ENCODE peak calls at places on chromosome X, in four cellular contexts. B is transverse colon, K is tibial nerve, H is spleen. E is an unnamed sample.

GRCh38 chrX:1444896-1445480 is 7.7 kb downstream of the ASMTL start:
- DNase-seq in B (no peak), K (no peak), H (peak; percentile 31), E (no peak)

GRCh38 chrX:352582-353314 is 34.0 kb downstream of the PPP2R3B start:
- DNase-seq in B (no peak), K (no peak), H (peak; percentile 66), E (no peak)

GRCh38 chrX:30888526-30889146 is 418 bp downstream of the TAB3 start:
- DNase-seq in B (peak; percentile 14), K (no peak), H (no peak), E (no peak)

GRCh38 chrX:48831909-48832291 is 3.5 kb downstream of the PCSK1N start:
- DNase-seq in B (no peak), K (no peak), H (no peak), E (no peak)

GRCh38 chrX:1172496-1172895 is 40.0 kb downstream of the CRLF2 start:
- DNase-seq in B (no peak), K (no peak), H (peak; percentile 9), E (no peak)

GRCh38 chrX:31190221-31190975 is 118.6 kb upstream of the FTHL17 start:
- DNase-seq in B (no peak), K (no peak), H (no peak), E (no peak)

GRCh38 chrX:120752431-120753128 is 122.7 kb upstream of the C1GALT1C1 start:
- DNase-seq in B (no peak), K (no peak), H (no peak), E (no peak)

GRCh38 chrX:154486052-154486395 is 391 bp downstream of the UBL4A start:
- DNase-seq in B (peak; percentile 43), K (peak; percentile 24), H (peak; percentile 87), E (no peak)

GRCh38 chrX:151896734-151897474 is 15.8 kb upstream of the MAGEA4 start:
- DNase-seq in B (no peak), K (no peak), H (no peak), E (no peak)

GRCh38 chrX:30906726-30907125 is 17.7 kb upstream of the TAB3 start:
- DNase-seq in B (no peak), K (no peak), H (no peak), E (no peak)

GRCh38 chrX:115559672-115560071 is 1.3 kb upstream of the PLS3 start:
- DNase-seq in B (no peak), K (peak; percentile 7), H (no peak), E (no peak)

GRCh38 chrX:131289527-131289926 is 421 bp upstream of the IGSF1 start:
- DNase-seq in B (no peak), K (no peak), H (no peak), E (no peak)

GRCh38 chrX:94204524-94204923 is 530.5 kb downstream of the FAM133A start:
- DNase-seq in B (no peak), K (no peak), H (no peak), E (no peak)

GRCh38 chrX:67619253-67619652 is 75.4 kb downstream of the AR start:
- DNase-seq in B (no peak), K (no peak), H (no peak), E (no peak)

GRCh38 chrX:9928083-9928482 is 39.1 kb upstream of the CLDN34 start:
- DNase-seq in B (no peak), K (no peak), H (no peak), E (no peak)

GRCh38 chrX:129777218-129777768 is 2.5 kb upstream of the SASH3 start:
- DNase-seq in B (peak; percentile 75), K (no peak), H (peak; percentile 96), E (peak; percentile 43)

GRCh38 chrX:17613979-17614572 is 123.2 kb upstream of the SCML1 start:
- DNase-seq in B (no peak), K (no peak), H (no peak), E (no peak)

GRCh38 chrX:69229436-69229835 is 64.2 kb upstream of the PJA1 start:
- DNase-seq in B (no peak), K (no peak), H (no peak), E (no peak)

GRCh38 chrX:14409341-14409740 is 120.0 kb upstream of the GLRA2 start:
- DNase-seq in B (no peak), K (no peak), H (no peak), E (no peak)

DNA sequence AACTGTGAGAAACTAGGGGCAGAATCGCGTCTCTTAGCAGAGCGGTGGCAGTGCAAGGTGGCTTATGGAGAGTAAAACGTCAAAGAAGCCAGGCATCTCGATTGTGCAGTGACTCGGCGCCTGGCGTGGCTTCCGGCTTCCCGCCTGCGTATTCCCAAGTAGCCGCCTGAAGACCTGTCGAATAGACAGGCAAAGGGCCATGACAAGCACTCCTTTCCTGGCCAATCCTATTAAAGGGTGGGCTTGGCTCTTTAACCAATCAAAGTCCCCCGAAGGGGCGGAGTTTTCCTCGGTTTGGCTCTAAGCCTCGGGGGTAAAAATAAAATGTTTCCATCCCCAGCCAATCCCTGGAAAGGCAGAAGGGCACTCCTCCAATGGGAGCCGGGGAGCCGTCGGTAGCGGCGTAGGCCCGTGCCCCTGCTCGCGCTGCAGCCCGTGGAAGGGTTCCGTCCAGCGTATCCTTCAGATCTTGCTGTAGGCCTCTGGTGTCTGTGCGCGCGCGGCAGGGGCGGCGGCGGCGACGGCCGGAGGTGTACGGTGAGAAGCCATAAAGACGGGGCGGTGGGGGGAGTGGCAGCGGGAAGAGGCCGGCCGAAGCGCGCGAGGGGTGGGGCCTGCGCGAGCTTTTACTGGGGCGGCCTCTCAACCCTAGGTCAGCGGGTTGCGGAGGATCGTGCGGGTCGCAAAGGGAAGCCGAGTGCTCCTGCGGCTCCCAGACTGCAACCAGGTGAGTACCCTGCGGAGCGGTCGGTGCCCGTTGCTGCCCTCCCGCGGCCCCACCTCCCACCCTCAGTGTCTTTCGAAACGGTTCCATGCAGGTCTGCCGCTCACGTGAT is at the start of gene KANTR:
- DNase-seq in B (peak; percentile 90), K (peak; percentile 80), H (peak; percentile 93), E (peak; percentile 66)
- TF ChIP-seq POLR2A in B (peak; percentile 77), K (peak; percentile 83), H (no peak), E (no peak)

DNA sequence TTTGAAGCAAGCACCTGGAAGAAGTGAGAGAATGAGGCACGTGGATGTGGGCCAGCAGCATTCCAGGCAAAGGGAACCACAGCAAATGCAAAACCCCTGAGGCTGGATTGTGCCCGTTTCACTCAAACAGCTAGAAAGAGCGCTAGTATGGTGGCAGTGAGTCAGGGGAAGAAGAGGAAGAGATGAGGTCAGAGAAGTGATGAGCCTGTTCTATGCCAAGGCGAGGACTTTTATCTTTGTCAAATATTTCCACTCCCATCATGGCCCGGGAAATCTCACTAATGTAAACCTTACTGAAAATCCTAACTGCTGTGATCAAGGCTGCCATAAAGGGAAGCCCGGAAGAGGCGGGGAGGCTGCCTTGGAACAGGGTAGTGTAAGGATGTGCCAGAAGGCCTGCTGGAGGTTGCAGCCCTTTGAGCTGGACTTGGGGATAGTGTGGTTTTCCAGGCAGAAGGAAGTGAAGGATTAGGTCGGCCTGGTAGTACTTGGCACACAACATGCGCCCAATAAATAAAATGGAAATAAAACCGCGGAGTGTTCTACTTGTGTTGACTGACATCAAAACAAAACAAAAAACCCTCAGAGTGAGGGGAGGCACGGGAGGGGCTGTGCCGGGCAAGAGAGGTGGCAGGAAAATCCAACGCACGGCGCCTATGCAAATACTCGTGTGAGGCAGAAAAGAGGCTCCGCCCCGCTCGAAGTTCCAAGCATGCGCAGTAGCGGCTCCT is 1.2 kb upstream of the CDK16 start:
- DNase-seq in B (no peak), K (no peak), H (peak; percentile 98), E (no peak)
- TF ChIP-seq POLR2A in B (peak; percentile 7), K (no peak), H (no peak), E (no peak)

GRCh38 chrX:47218280-47218919 is at the start of gene CDK16:
- DNase-seq in B (peak; percentile 86), K (peak; percentile 45), H (peak; percentile 96), E (peak; percentile 82)
- TF ChIP-seq POLR2A in B (peak; percentile 86), K (peak; percentile 91), H (peak; percentile 9), E (peak; percentile 82)

DNA sequence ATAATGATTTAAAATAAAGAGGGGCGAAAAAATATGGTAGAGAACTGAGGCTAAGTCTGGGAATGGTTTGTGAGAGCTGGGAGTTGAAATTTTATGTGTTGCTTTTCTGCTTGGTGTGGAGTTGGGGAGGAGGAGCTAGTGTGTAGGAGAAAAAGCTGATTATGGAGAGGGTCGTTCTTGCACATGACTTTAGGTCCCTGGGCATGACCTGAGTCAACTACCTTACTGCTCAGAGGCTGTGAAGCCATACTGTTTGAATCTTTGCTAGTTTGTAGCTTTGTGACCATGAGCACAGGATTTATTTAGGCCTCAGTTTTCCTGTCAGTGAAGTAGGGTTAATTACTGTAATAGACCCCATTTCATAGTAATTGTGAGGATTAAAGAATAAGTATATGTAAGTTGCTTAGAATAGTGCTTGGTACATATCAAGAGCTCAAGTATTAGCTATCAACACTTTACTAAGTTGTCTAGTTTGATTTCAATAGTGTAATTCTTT is 78.6 kb downstream of the KDM6A start:
- DNase-seq in B (no peak), K (no peak), H (no peak), E (no peak)
- TF ChIP-seq POLR2A in B (no peak), K (no peak), H (no peak), E (no peak)

DNA sequence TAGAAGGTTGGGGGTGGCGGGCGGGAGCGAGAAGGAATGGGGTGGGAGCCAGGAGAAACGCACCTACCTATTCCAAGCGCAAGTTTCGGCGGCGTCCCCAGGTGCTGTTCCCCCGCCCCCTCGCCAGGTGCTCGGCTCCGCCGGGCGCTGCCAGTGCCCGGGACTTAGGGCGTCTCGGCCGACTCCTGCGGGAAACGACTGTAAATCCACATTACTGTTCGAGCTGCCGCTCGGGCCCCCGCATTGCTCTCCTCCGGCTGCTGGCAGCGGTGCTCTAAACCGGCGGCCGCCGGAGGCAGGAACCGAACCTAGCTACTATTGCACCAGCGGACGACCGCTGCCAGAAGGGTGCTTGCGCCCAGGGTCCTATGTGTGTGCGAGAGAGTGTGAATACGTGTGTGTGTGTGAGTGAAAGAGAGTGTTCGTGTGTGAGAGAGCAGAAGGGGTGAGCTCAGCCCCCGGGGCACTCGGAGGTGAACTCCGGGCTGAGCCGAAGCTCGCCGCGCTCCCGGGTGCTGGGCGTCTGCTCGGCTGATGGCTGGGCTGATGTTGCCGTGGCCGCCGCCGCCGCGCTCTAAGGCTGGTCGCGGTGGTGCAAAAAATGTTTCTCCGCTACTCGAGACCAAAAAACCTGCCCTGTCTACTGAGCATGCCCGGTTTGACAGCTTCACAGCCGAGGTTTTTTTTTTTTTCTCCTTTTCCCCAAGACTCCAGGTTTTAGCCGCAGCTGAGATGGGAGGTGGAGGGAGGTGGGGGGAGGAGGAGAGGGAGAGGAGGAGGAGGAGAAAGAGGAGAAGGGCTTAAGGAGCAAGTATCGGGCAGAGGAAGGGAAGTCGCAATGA is 115.7 kb upstream of the TEX13C start:
- DNase-seq in B (no peak), K (no peak), H (peak; percentile 80), E (no peak)
- TF ChIP-seq POLR2A in B (no peak), K (no peak), H (no peak), E (no peak)

E was measured in GM12892.